ENCODE peak calls at places on chromosome X, in four cellular contexts. X is upper lobe of right lung, D is chondrocyte, U is iPS-NIHi11. A is an unnamed sample.

GRCh38 chrX:37846141-37846540 is 1.2 kb downstream of the DYNLT3 start:
- DNase-seq in X (no peak), D (no peak), U (no peak), A (no peak)

GRCh38 chrX:153411988-153412574 is 809 bp downstream of the ZFP92 start:
- DNase-seq in X (no peak), D (peak), U (no peak), A (no peak)

GRCh38 chrX:20263474-20263873 is 3.2 kb downstream of the RPS6KA3 start:
- DNase-seq in X (no peak), D (no peak), U (no peak), A (no peak)

GRCh38 chrX:110669572-110669971 is 126.0 kb downstream of the CHRDL1 start:
- DNase-seq in X (no peak), D (no peak), U (no peak), A (no peak)

GRCh38 chrX:119190251-119190651 is 45.8 kb upstream of the PGRMC1 start:
- DNase-seq in X (no peak), D (no peak), U (no peak), A (no peak)

GRCh38 chrX:18173494-18174180 is 47.0 kb downstream of the BEND2 start:
- DNase-seq in X (no peak), D (no peak), U (no peak), A (no peak)

GRCh38 chrX:54754854-54755253 is 43.2 kb downstream of the ITIH6 start:
- DNase-seq in X (no peak), D (no peak), U (no peak), A (no peak)

GRCh38 chrX:53287493-53288138 is 6.2 kb upstream of the IQSEC2 start:
- DNase-seq in X (no peak), D (no peak), U (no peak), A (no peak)

GRCh38 chrX:1323315-1323714 is 13.3 kb upstream of the IL3RA start:
- DNase-seq in X (no peak), D (no peak), U (peak), A (peak)

GRCh38 chrX:105658136-105658535 is 164.2 kb upstream of the NRK start:
- DNase-seq in X (no peak), D (no peak), U (no peak), A (no peak)

GRCh38 chrX:21932277-21932996 is 8.1 kb upstream of the SMS start:
- DNase-seq in X (no peak), D (no peak), U (no peak), A (no peak)

GRCh38 chrX:70436380-70436779 is 8.3 kb upstream of the DLG3 start:
- DNase-seq in X (no peak), D (no peak), U (peak), A (no peak)

GRCh38 chrX:23742174-23742692 is 843 bp downstream of the ACOT9 start:
- DNase-seq in X (no peak), D (no peak), U (peak), A (no peak)

GRCh38 chrX:49058794-49059193 is at the start of gene CCDC120:
- DNase-seq in X (peak), D (no peak), U (peak), A (peak)

GRCh38 chrX:54551801-54552200 is 21.8 kb downstream of the GNL3L start:
- DNase-seq in X (no peak), D (no peak), U (no peak), A (no peak)

A was measured in right lobe of liver.